ENCODE peak calls at places on chromosomes 2 and 18, in eight cellular contexts. C, I, F, J, Z, U, V and R are unnamed samples.

GRCh38 chr2:162226836-162227235 is 16.4 kb downstream of the FAP start:
- DNase-seq in C (no peak), I (no peak), F (no peak), J (no peak), Z (no peak), U (peak; percentile 41), V (no peak), R (no peak)

GRCh38 chr2:142199073-142199472 is 68.3 kb upstream of the LRP1B start:
- DNase-seq in C (no peak), I (no peak), F (no peak), J (no peak), Z (no peak), U (no peak), V (no peak), R (no peak)

GRCh38 chr2:39380525-39381150 is 56.4 kb downstream of the MAP4K3 start:
- DNase-seq in C (no peak), I (no peak), F (no peak), J (no peak), Z (no peak), U (peak; percentile 25), V (no peak), R (no peak)

GRCh38 chr18:13797157-13797611 is 26.8 kb upstream of the MC5R start:
- DNase-seq in C (no peak), I (no peak), F (no peak), J (no peak), Z (no peak), U (no peak), V (no peak), R (no peak)

GRCh38 chr2:82215212-82215611 is 1910.7 kb upstream of the LRRTM1 start:
- DNase-seq in C (no peak), I (no peak), F (no peak), J (no peak), Z (no peak), U (no peak), V (no peak), R (no peak)

GRCh38 chr2:117936871-117937428 is 76.9 kb downstream of the CCDC93 start:
- DNase-seq in C (no peak), I (no peak), F (no peak), J (no peak), Z (peak; percentile 43), U (no peak), V (no peak), R (no peak)

GRCh38 chr2:219171231-219171651 is 1.4 kb upstream of the SLC23A3 start:
- DNase-seq in C (peak; percentile 73), I (peak; percentile 68), F (peak; percentile 18), J (peak; percentile 88), Z (peak; percentile 62), U (peak; percentile 89), V (peak; percentile 46), R (peak; percentile 63)

GRCh38 chr2:46381263-46381849 is 84.1 kb downstream of the EPAS1 start:
- DNase-seq in C (no peak), I (no peak), F (no peak), J (no peak), Z (no peak), U (peak; percentile 22), V (no peak), R (no peak)

GRCh38 chr2:45483997-45484396 is 127.1 kb downstream of the SRBD1 start:
- DNase-seq in C (peak; percentile 30), I (no peak), F (peak; percentile 4), J (peak; percentile 56), Z (no peak), U (peak; percentile 53), V (no peak), R (peak; percentile 25)

GRCh38 chr2:148814143-148814852 is 60.7 kb upstream of the KIF5C start:
- DNase-seq in C (no peak), I (no peak), F (no peak), J (no peak), Z (no peak), U (peak; percentile 27), V (no peak), R (no peak)

GRCh38 chr18:35371412-35372195 is 5.5 kb downstream of the ZNF396 start:
- DNase-seq in C (no peak), I (no peak), F (no peak), J (no peak), Z (no peak), U (peak; percentile 88), V (no peak), R (no peak)

GRCh38 chr18:50193796-50194622 is 938 bp downstream of the MYO5B start:
- DNase-seq in C (no peak), I (peak; percentile 47), F (no peak), J (peak; percentile 50), Z (peak; percentile 58), U (no peak), V (peak; percentile 42), R (no peak)

GRCh38 chr2:11581797-11582525 is 48.1 kb downstream of the GREB1 start:
- DNase-seq in C (no peak), I (no peak), F (no peak), J (no peak), Z (no peak), U (no peak), V (no peak), R (no peak)

GRCh38 chr2:201452058-201452736 is 657 bp downstream of the STRADB start:
- DNase-seq in C (no peak), I (peak; percentile 31), F (no peak), J (peak; percentile 80), Z (no peak), U (peak; percentile 39), V (peak; percentile 14), R (no peak)

GRCh38 chr2:174841931-174842330 is 77.7 kb upstream of the CHRNA1 start:
- DNase-seq in C (no peak), I (no peak), F (no peak), J (no peak), Z (no peak), U (no peak), V (no peak), R (no peak)

GRCh38 chr2:233611284-233611683 is 6.1 kb upstream of the UGT1A8 start:
- DNase-seq in C (no peak), I (no peak), F (no peak), J (no peak), Z (no peak), U (no peak), V (no peak), R (no peak)

GRCh38 chr18:55401638-55402191 is 186.3 kb downstream of the TCF4 start:
- DNase-seq in C (no peak), I (peak; percentile 48), F (no peak), J (peak; percentile 86), Z (peak; percentile 68), U (peak; percentile 95), V (no peak), R (no peak)

GRCh38 chr2:96122391-96122790 is 6.0 kb upstream of the ADRA2B start:
- DNase-seq in C (no peak), I (no peak), F (no peak), J (no peak), Z (no peak), U (no peak), V (no peak), R (no peak)

GRCh38 chr18:78393463-78393862 is 586.2 kb upstream of the SALL3 start:
- DNase-seq in C (no peak), I (no peak), F (no peak), J (no peak), Z (no peak), U (no peak), V (no peak), R (no peak)

GRCh38 chr2:24083567-24084385 is 858 bp downstream of the TP53I3 start:
- DNase-seq in C (peak; percentile 89), I (peak; percentile 93), F (peak; percentile 76), J (peak; percentile 93), Z (peak; percentile 91), U (peak; percentile 83), V (peak; percentile 90), R (peak; percentile 85)

GRCh38 chr2:5183031-5183430 is 509.2 kb upstream of the SOX11 start:
- DNase-seq in C (no peak), I (no peak), F (no peak), J (peak; percentile 9), Z (no peak), U (no peak), V (no peak), R (no peak)

DNA sequence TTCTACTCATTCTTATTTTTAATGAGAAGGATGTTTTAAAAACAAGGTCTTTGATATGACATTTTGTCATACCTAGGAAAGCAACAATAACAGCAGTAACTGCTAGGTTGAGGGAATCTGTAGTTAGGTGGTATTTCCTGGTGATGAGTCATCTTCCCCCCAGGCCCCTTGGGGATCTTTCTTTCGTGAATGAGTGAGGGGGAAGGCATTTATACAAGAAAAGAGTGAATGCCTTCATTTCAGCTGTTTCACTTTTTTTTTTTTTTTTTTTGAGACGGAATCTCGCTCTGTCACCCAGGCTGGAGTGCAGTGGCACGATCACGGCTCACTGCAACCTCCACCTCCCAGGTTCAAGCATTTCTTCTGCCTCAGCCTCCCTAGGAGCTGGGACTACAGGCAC is 108.6 kb downstream of the MAP4K4 start:
- DNase-seq in C (no peak), I (peak; percentile 57), F (peak; percentile 16), J (peak; percentile 67), Z (no peak), U (peak; percentile 75), V (no peak), R (peak; percentile 26)
- H3K4me1 ChIP-seq in C (peaks cover 65% of the 10 kb centered on the region), I (peaks cover 53% of the 10 kb centered on the region), F (peaks cover 9% of the 10 kb centered on the region), J (peaks cover 69% of the 10 kb centered on the region), Z (peaks cover 42% of the 10 kb centered on the region), U (peaks cover 68% of the 10 kb centered on the region), V (no peaks in the 10 kb centered on the region), R (peaks cover 25% of the 10 kb centered on the region)

GRCh38 chr2:234954551-234954992 is 2.8 kb downstream of the SH3BP4 start:
- DNase-seq in C (no peak), I (no peak), F (no peak), J (peak; percentile 48), Z (peak; percentile 64), U (peak; percentile 68), V (no peak), R (no peak)
- TF ChIP-seq EZH2phosphoT487 in C (no peak), I (no peak), F (no peak), J (no peak), Z (no peak), U (no peak), V (no peak), R (no peak)

DNA sequence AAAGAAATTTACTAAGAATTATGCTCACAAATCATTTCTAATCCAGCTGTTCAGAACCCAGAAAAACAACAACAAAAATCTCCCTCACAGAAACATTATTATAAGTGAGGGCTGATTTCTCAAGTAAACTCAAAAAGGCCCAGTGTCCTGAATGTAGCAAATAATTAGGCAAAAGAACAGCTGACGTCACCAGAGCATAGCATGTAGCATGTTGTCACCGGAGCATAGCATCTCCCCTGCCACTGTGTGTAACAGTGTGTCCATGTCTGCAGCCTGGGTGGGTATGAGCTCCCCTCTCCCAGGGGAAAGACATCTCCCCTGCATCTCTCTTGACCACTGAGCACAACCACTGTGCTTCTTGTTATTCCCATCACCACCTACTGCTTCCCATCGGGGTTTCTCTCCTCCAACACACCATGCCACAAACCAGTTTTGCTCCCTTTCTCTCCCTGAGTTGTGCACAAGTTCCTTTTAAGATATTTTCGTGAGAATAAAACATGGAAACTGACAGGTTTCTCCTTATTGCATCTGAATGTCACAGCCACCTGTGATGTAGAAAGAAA is 126.7 kb downstream of the CABYR start:
- DNase-seq in C (no peak), I (no peak), F (no peak), J (no peak), Z (no peak), U (no peak), V (no peak), R (no peak)
- H3K4me1 ChIP-seq in C (peaks cover 4% of the 10 kb centered on the region), I (no peaks in the 10 kb centered on the region), F (peaks cover 13% of the 10 kb centered on the region), J (peaks cover 30% of the 10 kb centered on the region), Z (peaks cover 26% of the 10 kb centered on the region), U (peaks cover 14% of the 10 kb centered on the region), V (no peaks in the 10 kb centered on the region), R (no peaks in the 10 kb centered on the region)

GRCh38 chr18:23377669-23378469 is 75.2 kb upstream of the RIOK3 start:
- DNase-seq in C (no peak), I (peak; percentile 75), F (peak; percentile 26), J (no peak), Z (no peak), U (peak; percentile 92), V (no peak), R (no peak)
- TF ChIP-seq EZH2phosphoT487 in C (no peak), I (no peak), F (no peak), J (no peak), Z (no peak), U (no peak), V (no peak), R (no peak)